ENCODE peak calls at places on chromosome 11, in five cellular contexts. F, B, T, K and W are unnamed samples.

GRCh38 chr11:119481667-119482400 is 58.9 kb upstream of the THY1 start:
- DNase-seq in F (no peak), K (no peak), B (peak), T (no peak), W (no peak)

GRCh38 chr11:32386770-32387377 is 48.5 kb downstream of the WT1 start:
- DNase-seq in B (no peak), T (peak), K (peak), F (no peak), W (no peak)

GRCh38 chr11:63804259-63804658 is 9.0 kb upstream of the SPINDOC start:
- DNase-seq in B (no peak), F (no peak), T (no peak), K (no peak), W (no peak)

GRCh38 chr11:104333977-104334376 is 170.0 kb upstream of the PDGFD start:
- DNase-seq in F (no peak), K (peak), B (no peak), T (no peak), W (no peak)

GRCh38 chr11:118071416-118072030 is 5.4 kb upstream of the TMPRSS4 start:
- DNase-seq in B (no peak), K (no peak), F (no peak), T (no peak), W (no peak)

GRCh38 chr11:19602906-19603305 is 109.7 kb upstream of the NAV2 start:
- DNase-seq in K (no peak), F (no peak), B (no peak), T (no peak), W (peak)

GRCh38 chr11:131999084-131999483 is 628.7 kb downstream of the NTM start:
- DNase-seq in K (peak), T (no peak), F (no peak), B (no peak), W (no peak)

GRCh38 chr11:102833731-102834130 is 9.7 kb downstream of the MMP3 start:
- DNase-seq in T (no peak), F (no peak), B (no peak), K (no peak), W (no peak)

GRCh38 chr11:104623518-104623917 is 274.7 kb downstream of the CASP12 start:
- DNase-seq in B (no peak), T (peak), K (peak), F (no peak), W (no peak)

GRCh38 chr11:29200776-29201574 is 815.9 kb downstream of the KCNA4 start:
- DNase-seq in F (no peak), B (no peak), K (no peak), T (no peak), W (no peak)
- H3K4me3 ChIP-seq in F (no peak), B (no peak), K (no peak), T (no peak), W (no peak)

DNA sequence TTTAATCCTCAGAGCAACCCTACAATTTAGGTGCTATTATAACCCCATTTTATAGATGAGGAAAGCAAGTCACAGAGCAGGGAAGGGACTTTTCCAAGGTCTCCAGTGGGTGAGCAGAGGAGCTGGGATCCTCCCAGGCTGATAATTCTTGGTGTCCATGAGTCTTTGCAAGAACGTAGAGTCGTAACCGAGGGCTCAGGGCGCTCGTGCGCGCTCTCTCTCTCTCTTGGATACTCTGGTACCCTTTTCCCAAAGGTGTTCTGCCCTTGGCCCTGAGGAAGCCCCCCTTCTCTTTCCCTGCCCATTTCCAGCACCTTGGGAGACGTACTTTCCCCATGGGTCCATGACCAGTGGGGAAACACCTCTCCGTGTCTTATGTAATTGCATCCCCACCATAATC is 5.2 kb upstream of the ZP1 start:
- DNase-seq in F (no peak), B (peak), T (no peak), K (no peak), W (no peak)
- H3K4me3 ChIP-seq in F (no peak), B (no peak), T (no peak), K (no peak), W (no peak)

DNA sequence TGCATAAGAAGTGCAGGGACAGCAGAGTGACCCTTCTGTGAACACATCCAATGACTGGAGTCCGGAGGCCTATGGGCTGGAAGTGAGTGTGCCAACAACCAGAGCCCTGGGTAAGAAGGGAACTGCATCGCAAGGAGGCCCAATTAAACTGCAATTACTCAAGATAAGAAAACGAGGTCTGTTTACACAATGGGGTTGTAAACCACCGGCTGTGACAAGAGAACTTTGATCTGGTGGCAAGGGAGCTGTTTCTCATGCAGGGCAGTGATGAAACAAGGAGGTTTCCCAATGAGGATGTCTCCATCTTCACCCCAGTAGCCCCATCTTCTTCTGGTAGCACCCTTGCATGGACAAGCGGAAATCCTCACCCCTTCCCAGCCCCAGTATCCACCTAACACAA is 21.5 kb downstream of the ETS1 start:
- DNase-seq in B (no peak), T (no peak), F (no peak), K (no peak), W (no peak)
- H3K4me3 ChIP-seq in B (no peak), T (no peak), F (no peak), K (no peak), W (no peak)

DNA sequence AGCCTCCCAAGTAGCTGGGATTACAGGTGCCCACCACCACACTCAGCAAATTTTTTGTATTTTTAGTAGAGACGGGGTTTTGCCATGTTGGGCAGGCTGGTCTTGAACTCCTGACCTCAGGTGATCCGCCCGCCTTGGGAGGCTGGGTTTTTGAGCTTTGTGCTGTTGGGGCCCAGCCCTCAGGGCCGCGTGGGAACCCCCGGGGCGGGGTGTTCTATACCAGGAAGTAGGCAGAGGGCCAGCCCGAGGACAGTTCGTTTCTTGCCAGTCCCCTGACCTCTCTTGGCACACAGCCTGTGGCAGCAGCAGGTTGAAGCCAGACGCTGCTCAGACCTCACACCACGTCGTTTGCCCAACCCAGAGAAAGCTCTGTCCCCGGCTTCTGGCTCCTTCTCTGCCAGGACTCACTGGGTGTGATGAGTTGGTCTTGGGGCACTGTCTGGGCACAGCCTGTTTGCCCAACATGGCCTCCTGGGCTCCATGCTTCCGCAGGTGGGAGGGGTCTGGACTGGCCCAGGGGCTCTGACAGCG is 24.9 kb upstream of the CHKA start:
- DNase-seq in B (peak), F (peak), T (no peak), K (no peak), W (no peak)
- H3K4me3 ChIP-seq in B (no peak), F (no peak), T (no peak), K (no peak), W (no peak)

GRCh38 chr11:46290598-46291309 is 13.3 kb downstream of the CREB3L1 start:
- DNase-seq in F (peak), B (no peak), K (peak), T (peak), W (no peak)
- H3K4me3 ChIP-seq in F (no peak), B (no peak), K (peak), T (peak), W (no peak)

GRCh38 chr11:35424157-35424945 is 5.0 kb upstream of the SLC1A2 start:
- DNase-seq in B (no peak), F (no peak), K (peak), T (peak), W (no peak)

GRCh38 chr11:35419713-35420333 is 465 bp upstream of the SLC1A2 start:
- DNase-seq in T (no peak), K (no peak), B (no peak), F (no peak), W (no peak)

GRCh38 chr11:35418282-35418846 is 994 bp downstream of the SLC1A2 start:
- DNase-seq in T (no peak), F (no peak), B (no peak), K (no peak), W (no peak)

GRCh38 chr11:35418847-35419712 is at the start of gene SLC1A2:
- DNase-seq in K (peak), F (no peak), B (no peak), T (no peak), W (no peak)

DNA sequence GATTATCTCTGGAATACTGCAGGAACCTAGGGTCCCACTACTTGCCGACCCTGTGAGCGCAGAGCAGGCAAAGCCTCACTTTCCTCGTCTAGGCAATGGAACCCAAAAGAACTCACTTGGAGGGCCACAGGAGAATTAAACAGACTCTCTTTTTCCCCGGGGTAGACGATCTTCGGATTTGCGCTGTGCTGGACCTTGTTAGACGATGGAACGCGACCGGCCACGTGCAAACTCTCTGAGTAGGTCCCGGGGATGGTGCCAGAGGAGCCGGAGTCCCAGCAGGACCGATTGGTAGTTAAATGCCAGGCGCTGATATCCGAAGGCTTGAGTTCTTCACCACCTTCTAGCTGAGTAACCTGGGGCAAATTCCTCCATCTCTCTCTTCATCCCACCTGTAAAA is 1.0 kb upstream of the SLC1A2 start:
- DNase-seq in B (no peak), T (no peak), F (no peak), K (no peak), W (no peak)
- H3K4me3 ChIP-seq in B (peak), T (peak), F (peak), K (no peak), W (peak)

DNA sequence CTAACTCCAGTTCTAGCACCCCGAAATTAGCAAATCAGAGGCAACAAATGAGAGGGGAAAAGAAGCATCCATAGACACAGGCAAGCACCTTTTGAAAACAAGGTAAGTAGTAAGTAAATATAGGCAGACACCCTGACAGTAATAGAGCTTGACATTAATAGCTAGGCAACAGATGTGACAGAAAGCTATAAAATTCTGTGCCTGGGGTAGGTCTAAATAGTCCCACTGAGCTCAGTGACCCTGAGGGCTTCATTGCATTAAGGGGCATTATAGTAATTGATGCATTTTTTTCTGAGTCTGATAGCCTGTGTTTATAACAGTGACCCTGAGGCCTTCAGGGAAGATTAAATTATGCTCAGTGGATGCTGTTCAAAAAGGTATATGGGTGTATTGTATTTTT is 197.1 kb downstream of the HIPK3 start:
- DNase-seq in K (no peak), T (no peak), F (no peak), B (no peak), W (no peak)
- H3K4me3 ChIP-seq in K (no peak), T (no peak), F (no peak), B (no peak), W (no peak)

DNA sequence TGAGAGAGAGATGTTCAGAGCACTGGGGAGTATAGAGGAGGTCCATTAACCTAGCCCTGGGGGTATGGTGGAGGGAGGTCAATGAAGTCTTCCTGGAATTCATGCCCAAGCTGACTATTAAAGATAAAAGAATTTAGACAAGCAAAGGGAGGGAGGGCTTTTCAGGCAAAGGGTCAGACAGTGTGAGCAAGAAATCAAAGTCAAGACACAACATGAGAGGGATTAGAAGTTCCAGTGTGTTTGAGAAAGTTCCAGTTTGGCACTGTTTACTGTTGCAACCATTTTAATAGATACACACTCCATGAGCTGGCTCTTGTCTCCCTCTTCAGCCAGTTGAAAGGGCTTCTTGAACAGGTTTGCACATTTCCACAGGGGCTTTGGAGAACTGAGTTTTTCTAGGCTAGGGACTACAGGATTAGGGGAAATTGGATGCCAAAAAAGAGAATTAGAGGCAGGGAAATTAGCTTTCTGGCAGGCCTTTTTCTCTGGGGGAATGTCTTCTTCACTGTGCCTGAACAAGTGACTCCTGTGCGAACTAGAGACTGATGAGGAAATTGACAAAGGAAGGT is 14.7 kb upstream of the NNMT start:
- DNase-seq in F (no peak), T (no peak), B (no peak), K (no peak), W (peak)
- H3K4me3 ChIP-seq in F (no peak), T (no peak), B (no peak), K (no peak), W (no peak)